ENCODE peak calls at places on chromosomes 6 and 20, in four cellular contexts. B is cardiac muscle cell, C is lower lobe of right lung, I is Peyer's patch. T is an unnamed sample.

GRCh38 chr6:167682125-167682524 is 144.6 kb upstream of the AFDN start:
- DNase-seq in B (no peak), C (no peak), I (no peak), T (no peak)

GRCh38 chr20:25336561-25337422 is 53.8 kb downstream of the ABHD12 start:
- DNase-seq in B (peak; percentile 57), C (no peak), I (no peak), T (no peak)

GRCh38 chr6:144953552-144954240 is 668.6 kb downstream of the UTRN start:
- DNase-seq in B (peak; percentile 6), C (no peak), I (no peak), T (no peak)

GRCh38 chr20:32898721-32899120 is 40.0 kb downstream of the EFCAB8 start:
- DNase-seq in B (peak; percentile 26), C (no peak), I (no peak), T (no peak)

GRCh38 chr20:61328906-61329558 is 77.0 kb downstream of the CDH4 start:
- DNase-seq in B (no peak), C (peak; percentile 71), I (no peak), T (no peak)

GRCh38 chr20:381581-382290 is 1.2 kb downstream of the TRIB3 start:
- DNase-seq in B (peak; percentile 81), C (peak; percentile 87), I (peak; percentile 90), T (peak; percentile 40)

GRCh38 chr6:56638760-56639159 is 3.9 kb downstream of the DST start:
- DNase-seq in B (no peak), C (no peak), I (no peak), T (no peak)

GRCh38 chr20:10513931-10514575 is 78.9 kb downstream of the SLX4IP start:
- DNase-seq in B (peak; percentile 57), C (no peak), I (no peak), T (no peak)

GRCh38 chr20:62025832-62026563 is 39.7 kb downstream of the TAF4 start:
- DNase-seq in B (peak; percentile 85), C (no peak), I (no peak), T (no peak)

GRCh38 chr6:107144014-107144413 is 28.7 kb upstream of the BEND3 start:
- DNase-seq in B (peak; percentile 34), C (no peak), I (no peak), T (no peak)

GRCh38 chr6:69294407-69294806 is 502.4 kb downstream of the LMBRD1 start:
- DNase-seq in B (no peak), C (no peak), I (no peak), T (no peak)

GRCh38 chr6:109260701-109261100 is 121.6 kb downstream of the CD164 start:
- DNase-seq in B (no peak), C (no peak), I (no peak), T (no peak)

GRCh38 chr6:257031-257725 is 35.1 kb upstream of the DUSP22 start:
- DNase-seq in B (peak; percentile 35), C (no peak), I (no peak), T (no peak)

DNA sequence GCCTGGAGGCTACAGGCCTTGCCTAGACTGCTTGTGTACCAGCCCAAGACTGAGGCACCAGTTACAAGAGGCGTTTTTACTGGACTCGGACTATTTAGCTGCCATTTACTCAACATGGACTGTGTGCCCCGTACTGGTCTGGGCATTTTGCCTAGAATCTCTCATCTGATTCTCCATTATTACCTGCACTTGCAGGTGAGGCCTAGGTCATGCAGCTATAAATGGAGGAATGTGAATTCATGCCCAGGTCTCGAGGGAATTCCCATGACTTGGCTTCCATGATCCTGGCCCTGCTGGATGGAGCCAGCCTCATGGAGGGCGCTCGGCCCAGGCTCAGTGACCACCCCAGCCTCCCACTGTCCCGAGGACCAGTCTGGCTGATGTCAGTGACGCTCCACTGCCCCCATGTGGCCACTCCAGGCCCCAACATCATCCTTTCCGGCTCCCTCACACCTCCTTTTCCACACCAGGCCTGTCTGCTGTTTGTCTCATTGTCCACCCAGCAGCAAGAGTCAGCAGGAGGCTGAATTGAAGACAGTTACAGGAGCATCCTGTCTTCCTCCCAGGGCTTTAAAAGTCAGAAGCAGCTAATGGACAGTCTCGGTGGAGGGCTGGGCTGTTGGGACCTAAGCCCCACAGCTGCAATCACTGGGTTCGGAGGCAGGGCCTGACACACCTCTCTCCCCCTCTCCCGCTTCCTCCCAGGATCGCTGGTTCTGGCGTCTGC is 8.7 kb downstream of the MMP24OS start:
- DNase-seq in B (peak; percentile 72), C (peak; percentile 68), I (peak; percentile 46), T (peak; percentile 79)
- H3K27ac ChIP-seq in B (no peak overlapping the region), C (no peak overlapping the region), I (no peak overlapping the region), T (no peak overlapping the region)

GRCh38 chr6:45432944-45433343 is 55.2 kb upstream of the SUPT3H start:
- DNase-seq in B (peak; percentile 71), C (no peak), I (no peak), T (no peak)

GRCh38 chr6:45431314-45432058 is 53.8 kb upstream of the SUPT3H start:
- DNase-seq in B (no peak), C (no peak), I (no peak), T (no peak)

GRCh38 chr6:45434401-45434741 is 56.6 kb upstream of the SUPT3H start:
- DNase-seq in B (no peak), C (no peak), I (no peak), T (no peak)

GRCh38 chr6:45436544-45437440 is 59.1 kb upstream of the SUPT3H start:
- DNase-seq in B (peak; percentile 81), C (no peak), I (no peak), T (no peak)

GRCh38 chr6:45433533-45434400 is 56.0 kb upstream of the SUPT3H start:
- DNase-seq in B (no peak), C (no peak), I (no peak), T (no peak)
- H3K4me1 ChIP-seq in B (no peaks in the 10 kb centered on the region), C (peaks cover 28% of the 10 kb centered on the region), I (no peaks in the 10 kb centered on the region), T (no peaks in the 10 kb centered on the region)

DNA sequence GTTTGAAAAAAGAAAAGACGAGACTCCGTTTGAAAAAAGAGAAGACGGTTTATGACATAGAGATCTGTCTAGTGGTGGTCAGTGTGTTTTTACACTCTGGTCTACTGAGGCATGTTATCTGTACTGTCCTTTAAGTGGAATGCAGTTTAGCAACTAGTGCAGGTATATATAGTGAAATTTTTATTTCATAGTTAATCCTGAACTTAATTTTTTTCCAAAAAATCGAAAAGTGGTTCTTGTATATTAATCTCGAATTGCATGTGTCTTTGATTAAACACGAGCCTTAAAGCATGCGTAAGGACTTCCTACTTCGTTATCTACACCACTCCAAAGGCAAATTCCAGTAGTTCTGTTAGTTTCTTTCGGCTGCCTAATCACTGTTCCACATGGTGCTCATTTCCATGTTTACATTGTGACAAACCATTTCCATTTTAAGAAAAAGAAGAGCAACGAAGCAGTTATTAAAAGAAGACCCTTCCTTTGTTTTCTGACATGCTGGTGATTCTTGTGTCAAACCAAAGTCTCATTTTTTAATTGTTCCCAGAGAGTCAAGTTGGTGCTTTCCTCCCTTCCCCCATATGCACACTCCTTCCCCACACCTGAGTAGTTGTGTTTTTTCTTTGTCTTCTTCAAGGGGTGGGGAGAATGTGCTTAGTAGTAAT is 2.3 kb downstream of the SNX9 start:
- DNase-seq in B (peak; percentile 67), C (no peak), I (no peak), T (no peak)
- H3K4me3 ChIP-seq in B (no peak overlapping the region), C (no peak overlapping the region), I (peak overlapping the region; percentile 100), T (peak overlapping the region; percentile 98)

GRCh38 chr6:43773050-43773956 is 3.3 kb downstream of the VEGFA start:
- DNase-seq in B (peak; percentile 64), C (peak; percentile 76), I (peak; percentile 29), T (no peak)

GRCh38 chr6:43773981-43774775 is 4.2 kb downstream of the VEGFA start:
- DNase-seq in B (no peak), C (no peak), I (no peak), T (no peak)

GRCh38 chr6:43771858-43772570 is 2.0 kb downstream of the VEGFA start:
- DNase-seq in B (peak; percentile 63), C (peak; percentile 86), I (peak; percentile 34), T (no peak)

GRCh38 chr6:43771210-43771857 is 1.3 kb downstream of the VEGFA start:
- DNase-seq in B (peak; percentile 69), C (peak; percentile 82), I (peak; percentile 32), T (no peak)

DNA sequence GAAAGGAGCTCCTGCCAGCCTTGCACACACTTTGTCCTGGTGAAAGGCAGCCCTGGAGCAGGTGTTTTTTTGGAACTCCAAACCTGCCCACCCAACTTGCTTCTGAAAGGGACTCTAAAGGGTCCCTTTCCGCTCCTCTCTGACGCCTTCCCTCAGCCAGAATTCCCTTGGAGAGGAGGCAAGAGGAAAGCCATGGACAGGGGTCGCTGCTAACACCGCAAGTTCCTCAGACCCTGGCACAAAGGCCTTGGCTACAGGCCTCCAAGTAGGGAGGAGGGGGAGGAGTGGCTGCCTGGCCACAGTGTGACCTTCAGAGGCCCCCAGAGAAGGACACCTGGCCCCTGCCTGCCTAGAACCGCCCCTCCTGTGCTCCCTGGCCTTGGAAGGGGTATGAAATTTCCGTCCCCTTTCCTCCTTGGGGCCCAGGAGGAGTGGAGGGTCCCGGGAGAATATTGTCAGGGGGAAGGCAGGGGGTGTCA is 2.6 kb downstream of the VEGFA start:
- DNase-seq in B (no peak), C (no peak), I (no peak), T (no peak)
- H3K27ac ChIP-seq in B (peak overlapping the region; percentile 90), C (peak overlapping the region; percentile 92), I (peak overlapping the region; percentile 8), T (peak overlapping the region; percentile 86)

T was measured in ascending aorta.